ENCODE peak calls at places on chromosomes 13 and 19, in five cellular contexts. U, B, D, G and K are unnamed samples.

GRCh38 chr13:49308104-49308875 is 60.6 kb downstream of the CDADC1 start:
- DNase-seq in B (peak), D (no peak), G (peak), U (peak), K (peak)

GRCh38 chr19:51944798-51945552 is 17.7 kb downstream of the ZNF613 start:
- DNase-seq in B (no peak), G (no peak), D (no peak), U (no peak), K (no peak)

GRCh38 chr13:19661561-19661960 is 28.1 kb downstream of the MPHOSPH8 start:
- DNase-seq in G (no peak), D (no peak), U (no peak), B (no peak), K (no peak)

GRCh38 chr19:4555657-4556561 is 3.6 kb downstream of the SEMA6B start:
- DNase-seq in D (no peak), U (peak), G (peak), B (no peak), K (no peak)

GRCh38 chr19:19661675-19662251 is 1.7 kb downstream of the ATP13A1 start:
- DNase-seq in B (no peak), D (peak), G (no peak), U (peak), K (no peak)

GRCh38 chr13:108121406-108121805 is 93.9 kb downstream of the LIG4 start:
- DNase-seq in D (no peak), B (no peak), U (peak), G (no peak), K (no peak)

GRCh38 chr19:7784856-7785255 is 21.8 kb downstream of the CLEC4M start:
- DNase-seq in D (no peak), B (no peak), G (no peak), U (no peak), K (no peak)

GRCh38 chr13:24443366-24443765 is 69.2 kb downstream of the PARP4 start:
- DNase-seq in G (no peak), U (no peak), B (no peak), D (no peak), K (no peak)

GRCh38 chr19:8615813-8616596 is 5.5 kb upstream of the ADAMTS10 start:
- DNase-seq in U (peak), D (peak), B (peak), G (peak), K (no peak)

GRCh38 chr13:105612541-105612940 is 922.9 kb downstream of the EFNB2 start:
- DNase-seq in D (no peak), G (no peak), B (no peak), U (no peak), K (no peak)

GRCh38 chr13:104750377-104750776 is 1684.2 kb upstream of the SLC10A2 start:
- DNase-seq in B (no peak), G (peak), U (no peak), D (no peak), K (no peak)

GRCh38 chr19:38183227-38183914 is 40.7 kb downstream of the DPF1 start:
- DNase-seq in U (no peak), G (no peak), B (peak), D (no peak), K (no peak)

GRCh38 chr13:57946361-57946760 is 314.8 kb downstream of the PCDH17 start:
- DNase-seq in D (no peak), G (no peak), U (no peak), B (no peak), K (no peak)

GRCh38 chr13:47211106-47211505 is 314.3 kb upstream of the HTR2A start:
- DNase-seq in D (no peak), U (no peak), G (no peak), B (no peak), K (no peak)

GRCh38 chr13:97018029-97018819 is 23.9 kb upstream of the OXGR1 start:
- DNase-seq in U (peak), D (no peak), G (peak), B (no peak), K (no peak)

GRCh38 chr13:107650081-107650701 is 565.1 kb downstream of the LIG4 start:
- DNase-seq in D (peak), U (peak), G (peak), B (peak), K (no peak)

GRCh38 chr13:108572782-108573211 is 56.6 kb upstream of the MYO16 start:
- DNase-seq in U (no peak), D (no peak), G (no peak), B (no peak), K (no peak)

GRCh38 chr13:104385409-104385808 is 1319.2 kb upstream of the SLC10A2 start:
- DNase-seq in B (no peak), D (no peak), U (no peak), G (no peak), K (no peak)

GRCh38 chr19:11136400-11137101 is 19.0 kb downstream of the SPC24 start:
- DNase-seq in D (no peak), G (no peak), U (no peak), B (no peak), K (no peak)

GRCh38 chr19:17138937-17139598 is 63.5 kb downstream of the MYO9B start:
- DNase-seq in B (no peak), U (no peak), D (no peak), G (no peak), K (no peak)

GRCh38 chr19:3471954-3472655 is 8.2 kb downstream of the SMIM24 start:
- DNase-seq in D (no peak), B (peak), U (peak), G (no peak), K (peak)

GRCh38 chr13:74444877-74445479 is 310.8 kb upstream of the KLF12 start:
- DNase-seq in U (no peak), D (no peak), B (no peak), G (no peak), K (no peak)

DNA sequence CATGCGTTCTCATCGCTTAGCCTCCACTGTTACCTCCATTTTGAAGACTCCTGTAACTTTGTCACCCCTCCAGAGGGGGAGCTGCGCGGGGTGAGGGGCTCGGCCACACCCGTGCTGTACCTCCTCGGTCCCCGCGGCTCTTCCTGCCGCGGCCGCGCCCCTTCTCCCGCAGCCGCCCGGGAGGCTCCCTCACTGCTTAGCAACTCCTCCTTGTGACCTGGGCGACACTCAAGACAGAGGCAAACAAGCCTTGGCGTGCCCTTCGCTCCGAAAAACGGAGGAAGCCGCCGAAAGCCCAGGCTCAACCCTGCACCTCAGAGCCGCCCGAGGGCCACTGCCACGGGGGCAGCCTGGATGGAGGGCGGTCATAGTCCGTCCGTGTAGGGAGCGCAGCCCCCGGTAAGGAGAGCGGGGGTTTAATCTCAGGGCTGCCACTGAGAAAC is 494.3 kb downstream of the FOXO1 start:
- DNase-seq in G (no peak), D (no peak), U (no peak), B (no peak), K (peak)
- H3K4me3 ChIP-seq in G (no peak), D (no peak), U (no peak), B (no peak), K (no peak)

DNA sequence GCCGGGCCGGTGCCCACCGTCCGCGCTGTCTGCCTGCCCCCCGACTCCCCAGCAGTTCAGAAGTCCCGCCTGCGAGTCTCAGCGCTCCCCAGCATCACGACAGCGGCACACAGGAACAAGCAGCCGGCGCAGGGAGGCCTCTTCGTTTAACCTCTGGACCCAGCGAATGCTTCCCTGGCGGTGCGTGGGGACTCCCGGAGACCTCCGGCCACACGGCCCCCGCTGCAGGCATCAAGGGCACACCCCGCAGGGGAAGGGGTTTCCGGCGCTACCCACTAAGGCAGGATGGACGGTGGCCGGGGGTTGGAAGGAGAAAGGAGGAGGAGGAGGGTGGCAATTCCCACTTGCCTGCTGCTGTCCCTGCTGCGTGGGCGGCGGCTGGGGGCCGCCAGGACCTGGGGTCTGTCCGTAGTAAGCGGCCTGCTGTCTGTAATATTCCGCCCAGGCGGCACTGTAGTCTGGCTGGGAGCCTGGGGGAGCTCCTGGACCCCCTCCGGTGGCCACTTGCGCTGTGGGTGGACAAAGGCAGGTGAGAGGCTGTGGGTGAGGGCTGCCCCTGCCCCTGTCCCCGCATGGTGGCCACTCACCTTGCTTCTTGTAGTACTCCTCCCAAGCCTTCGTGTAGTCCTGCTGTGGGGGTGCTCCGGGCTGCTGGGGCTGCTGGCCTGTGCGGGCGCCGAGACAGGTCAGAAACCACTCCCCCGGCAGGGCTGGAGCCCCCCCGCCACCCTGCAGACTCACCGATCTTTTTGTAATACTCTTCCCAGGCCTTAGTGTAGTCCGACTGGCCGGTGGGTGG is 9.6 kb downstream of the KHSRP start:
- DNase-seq in B (no peak), G (no peak), U (no peak), D (no peak), K (no peak)
- TF ChIP-seq CTCF in B (no peak), G (no peak), U (no peak), D (no peak), K (no peak)

GRCh38 chr13:99929866-99930265 is 41.7 kb downstream of the ZIC5 start:
- DNase-seq in D (no peak), U (no peak), B (no peak), G (no peak), K (no peak)

GRCh38 chr13:99923877-99924582 is 47.5 kb downstream of the ZIC5 start:
- DNase-seq in D (no peak), G (no peak), B (no peak), U (no peak), K (no peak)

GRCh38 chr13:99922631-99923404 is 48.7 kb downstream of the ZIC5 start:
- DNase-seq in B (no peak), U (peak), D (no peak), G (no peak), K (no peak)

GRCh38 chr13:99930925-99931324 is 40.6 kb downstream of the ZIC5 start:
- DNase-seq in U (no peak), B (no peak), G (no peak), D (no peak), K (no peak)

DNA sequence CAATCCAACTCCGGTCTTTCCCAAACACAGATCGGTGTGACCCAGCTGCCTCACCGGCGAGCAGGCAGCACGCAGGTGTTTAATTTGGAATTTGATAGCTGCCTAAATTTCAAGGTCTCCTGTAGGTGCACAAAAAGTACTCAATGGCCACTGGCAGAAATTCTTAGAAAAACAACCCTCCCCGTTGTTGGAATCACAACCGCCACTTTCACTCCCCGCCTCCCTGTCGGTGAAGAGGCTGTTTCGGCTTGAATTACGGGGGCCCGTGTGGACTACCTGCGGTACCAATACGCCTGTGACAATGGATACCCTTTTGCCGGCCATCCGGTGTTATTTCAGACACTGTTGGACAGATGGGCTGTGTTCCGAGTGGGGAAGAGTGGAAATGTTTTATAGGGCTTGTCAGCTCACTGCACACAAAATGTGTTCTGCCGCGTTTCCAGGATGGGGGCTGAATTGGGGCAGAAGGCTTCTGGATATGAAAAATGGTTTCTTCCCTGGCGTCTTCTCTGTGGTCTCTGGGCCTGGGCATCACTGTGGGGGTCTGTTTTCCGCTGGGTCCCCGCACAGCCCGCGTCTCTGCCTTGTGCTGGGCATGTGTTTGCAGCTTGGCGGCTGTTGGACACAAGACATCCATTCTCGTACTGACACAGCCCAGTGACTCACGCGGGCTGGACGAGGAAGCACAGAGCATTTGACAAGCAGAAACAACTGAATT is 45.4 kb downstream of the ZIC5 start:
- DNase-seq in U (peak), D (no peak), B (no peak), G (no peak), K (no peak)
- H3K4me3 ChIP-seq in U (no peak), D (no peak), B (peak), G (no peak), K (no peak)

DNA sequence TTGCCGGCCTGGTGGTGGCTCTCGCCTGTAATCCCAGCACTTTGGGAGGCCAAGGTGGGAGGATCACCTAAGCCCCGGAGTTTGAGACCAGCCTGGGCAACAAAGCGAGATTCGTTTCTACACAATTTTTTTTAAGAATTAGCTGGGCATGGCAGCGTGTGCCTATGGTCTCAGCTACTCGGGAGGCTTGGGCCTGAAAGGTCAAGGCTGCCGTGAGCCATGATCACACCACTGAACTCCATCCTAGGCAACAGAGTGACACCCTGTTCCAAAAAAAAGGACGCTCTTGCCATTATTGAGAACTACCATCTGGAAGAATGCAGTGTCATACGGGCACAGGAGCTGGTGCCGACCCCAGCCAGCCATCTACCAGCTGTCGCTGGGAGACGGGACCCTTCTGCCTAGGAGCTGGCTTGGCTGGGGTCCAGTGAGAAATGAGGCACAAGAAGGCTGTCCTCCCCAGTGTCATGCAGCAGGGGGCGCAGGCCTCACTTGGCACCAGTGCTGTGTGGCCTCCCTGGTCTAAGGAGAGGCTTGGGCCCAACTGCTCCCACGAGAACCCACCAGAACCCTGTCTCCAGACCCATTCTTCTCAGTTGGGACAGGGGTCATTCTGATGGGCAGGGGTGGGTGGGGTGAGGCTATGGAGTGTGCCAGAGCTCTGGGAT is 12.2 kb upstream of the RELB start:
- DNase-seq in G (peak), D (peak), U (peak), B (peak), K (no peak)
- TF ChIP-seq CTCF in G (peak), D (peak), U (peak), B (peak), K (peak)

DNA sequence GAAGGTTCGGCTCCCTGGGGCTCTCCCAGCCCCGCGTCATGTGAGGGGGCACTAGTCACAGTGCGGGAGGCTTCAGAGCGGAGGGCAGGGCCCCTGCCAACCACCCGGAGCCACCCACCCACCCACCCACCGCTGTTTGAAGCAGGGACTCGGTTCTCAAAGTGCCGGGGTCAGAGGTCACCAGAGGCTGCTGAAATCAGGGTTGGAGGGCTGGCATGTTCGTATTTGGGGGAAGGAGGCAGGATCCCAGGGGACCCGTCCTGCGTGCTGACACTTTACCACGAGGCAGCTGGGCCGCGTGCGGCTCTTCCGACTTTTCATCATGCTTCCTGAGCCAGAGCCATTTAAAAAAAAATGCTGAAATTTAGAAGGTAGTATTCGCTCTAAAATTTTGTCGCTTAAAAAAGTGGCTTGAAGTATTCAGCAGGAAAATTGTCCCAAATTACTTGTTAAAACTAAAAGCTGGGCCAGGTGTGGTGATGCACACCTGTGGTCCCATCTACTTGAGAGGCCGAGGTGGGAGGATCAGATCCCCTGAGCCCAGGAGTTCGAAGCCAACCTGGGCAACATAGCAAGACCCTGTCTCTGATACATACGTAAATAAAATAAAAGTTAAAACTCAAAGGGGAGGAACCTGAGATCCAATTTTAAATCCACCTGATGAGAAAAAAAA is 21.2 kb downstream of the ATP11A start:
- DNase-seq in B (peak), D (peak), G (no peak), U (no peak), K (no peak)
- H3K4me3 ChIP-seq in B (peak), D (no peak), G (no peak), U (no peak), K (peak)

GRCh38 chr19:58555920-58556632 is 1.2 kb upstream of the CHMP2A start:
- DNase-seq in D (peak), G (peak), U (no peak), B (no peak), K (no peak)

GRCh38 chr19:58555369-58555885 is 522 bp upstream of the CHMP2A start:
- DNase-seq in D (no peak), B (no peak), U (no peak), G (no peak), K (no peak)

GRCh38 chr19:58556633-58557252 is 1.7 kb downstream of the UBE2M start:
- DNase-seq in D (peak), U (peak), G (no peak), B (no peak), K (no peak)

GRCh38 chr19:58553799-58554493 is 959 bp downstream of the CHMP2A start:
- DNase-seq in G (peak), U (no peak), D (peak), B (no peak), K (peak)

GRCh38 chr19:58554494-58555368 is at the start of gene CHMP2A:
- DNase-seq in B (peak), D (peak), U (peak), G (peak), K (peak)
- TF ChIP-seq CTCF in B (no peak), D (peak), U (no peak), G (no peak), K (no peak)

GRCh38 chr19:44848036-44848804 is 2.1 kb downstream of the NECTIN2 start:
- DNase-seq in B (no peak), G (peak), D (no peak), U (peak), K (peak)
- H3K4me3 ChIP-seq in B (peak), G (peak), D (peak), U (peak), K (peak)

DNA sequence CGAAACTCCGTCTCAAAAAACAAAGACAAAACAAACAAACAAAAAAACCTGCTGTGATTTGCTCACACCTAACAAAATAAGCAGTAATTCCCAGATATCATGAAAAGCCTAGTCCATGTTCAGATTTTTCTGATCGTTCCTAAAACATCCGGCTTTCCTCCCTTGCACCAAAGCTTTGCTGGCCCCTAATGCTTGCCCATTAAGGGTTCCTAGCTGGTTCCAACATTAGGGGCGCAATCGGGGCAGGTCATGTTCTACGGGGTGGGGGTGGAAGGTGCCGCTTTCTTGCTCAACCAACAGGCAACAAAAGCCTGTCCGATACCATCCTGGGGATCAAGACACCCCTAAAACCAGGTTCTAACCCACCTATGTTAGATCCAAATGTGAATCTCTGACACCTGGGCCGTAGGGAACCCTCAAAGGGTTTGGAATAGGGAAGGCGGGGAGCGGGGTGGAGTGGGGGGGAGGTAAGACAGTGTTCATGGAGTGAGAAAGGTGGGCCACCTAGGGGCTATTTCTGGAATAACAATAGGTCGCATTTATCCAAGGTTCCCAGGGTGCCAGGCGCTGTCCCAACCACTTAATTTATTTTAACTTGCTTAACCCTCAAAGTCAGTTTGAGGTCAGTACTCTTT is 25.3 kb upstream of the FXYD3 start:
- DNase-seq in B (peak), U (peak), D (no peak), G (peak), K (no peak)
- TF ChIP-seq CTCF in B (peak), U (peak), D (peak), G (peak), K (peak)